ENCODE peak calls at places on chromosomes 6 and 20, in seven cellular contexts. T is fibroblast of lung, H is PC-9, W is hepatocyte, S is neural progenitor cell, Y is PC-3, D is astrocyte. B is an unnamed sample.

GRCh38 chr20:37343212-37343993 is 2.5 kb upstream of the SRC start:
- DNase-seq in T (no peak), H (peak), W (no peak), S (no peak), Y (peak), D (no peak), B (no peak)

GRCh38 chr6:154249499-154250298 is 106.9 kb downstream of the IPCEF1 start:
- DNase-seq in T (no peak), H (no peak), W (no peak), S (no peak), Y (no peak), D (no peak), B (no peak)

GRCh38 chr6:154488276-154488627 is 22.2 kb downstream of the CNKSR3 start:
- DNase-seq in T (peak), H (no peak), W (no peak), S (no peak), Y (no peak), D (peak), B (no peak)

GRCh38 chr6:56669585-56669984 is 26.9 kb upstream of the DST start:
- DNase-seq in T (no peak), H (no peak), W (no peak), S (no peak), Y (no peak), D (no peak), B (no peak)

GRCh38 chr20:56515657-56516381 is 8.7 kb upstream of the FAM209A start:
- DNase-seq in T (peak), H (no peak), W (no peak), S (no peak), Y (peak), D (no peak), B (no peak)

GRCh38 chr6:167219967-167220512 is 62.3 kb upstream of the GPR31 start:
- DNase-seq in T (no peak), H (no peak), W (peak), S (no peak), Y (no peak), D (no peak), B (no peak)

GRCh38 chr6:133630651-133631050 is 258.3 kb upstream of the TCF21 start:
- DNase-seq in T (no peak), H (no peak), W (no peak), S (no peak), Y (no peak), D (peak), B (no peak)

GRCh38 chr20:50041238-50041915 is 58.6 kb downstream of the SNAI1 start:
- DNase-seq in T (no peak), H (no peak), W (no peak), S (no peak), Y (no peak), D (no peak), B (no peak)

GRCh38 chr6:151060742-151061100 is 179.0 kb upstream of the AKAP12 start:
- DNase-seq in T (no peak), H (no peak), W (no peak), S (no peak), Y (no peak), D (peak), B (no peak)

GRCh38 chr20:50271674-50272412 is 81.2 kb downstream of the CEBPB start:
- DNase-seq in T (no peak), H (no peak), W (no peak), S (no peak), Y (no peak), D (no peak), B (no peak)

GRCh38 chr6:4446982-4447381 is 311.6 kb upstream of the ECI2 start:
- DNase-seq in T (peak), H (no peak), W (no peak), S (no peak), Y (peak), D (peak), B (no peak)

GRCh38 chr6:142300758-142301251 is 1.0 kb upstream of the ADGRG6 start:
- DNase-seq in T (peak), H (peak), W (peak), S (peak), Y (peak), D (peak), B (no peak)

GRCh38 chr20:18225652-18226051 is 62.7 kb upstream of the ZNF133 start:
- DNase-seq in T (peak), H (no peak), W (no peak), S (no peak), Y (no peak), D (peak), B (no peak)

GRCh38 chr20:19758888-19759331 is 852 bp downstream of the RIN2 start:
- DNase-seq in T (peak), H (peak), W (peak), S (peak), Y (peak), D (peak), B (peak)

GRCh38 chr6:144349690-144350132 is 64.6 kb downstream of the UTRN start:
- DNase-seq in T (peak), H (no peak), W (no peak), S (no peak), Y (peak), D (peak), B (no peak)

GRCh38 chr20:51386586-51386985 is 155.9 kb downstream of the NFATC2 start:
- DNase-seq in T (no peak), H (no peak), W (no peak), S (no peak), Y (no peak), D (no peak), B (no peak)

GRCh38 chr20:19973920-19974620 is 43.1 kb upstream of the NAA20 start:
- DNase-seq in T (peak), H (peak), W (peak), S (no peak), Y (peak), D (peak), B (peak)

GRCh38 chr20:50295762-50296449 is 105.3 kb downstream of the CEBPB start:
- DNase-seq in T (no peak), H (peak), W (no peak), S (no peak), Y (no peak), D (no peak), B (no peak)

GRCh38 chr6:132466952-132467351 is 46.0 kb downstream of the STX7 start:
- DNase-seq in T (peak), H (no peak), W (no peak), S (no peak), Y (no peak), D (peak), B (no peak)

GRCh38 chr20:44245977-44246376 is 1.1 kb upstream of the GDAP1L1 start:
- DNase-seq in T (no peak), H (no peak), W (no peak), S (no peak), Y (no peak), D (no peak), B (no peak)

GRCh38 chr6:57109905-57110304 is 19.9 kb downstream of the ZNF451 start:
- DNase-seq in T (peak), H (no peak), W (no peak), S (no peak), Y (no peak), D (no peak), B (no peak)

GRCh38 chr6:123575218-123575617 is 61.5 kb downstream of the TRDN start:
- DNase-seq in T (no peak), H (no peak), W (no peak), S (no peak), Y (no peak), D (no peak), B (no peak)

GRCh38 chr6:56865081-56865875 is 89.6 kb upstream of the BEND6 start:
- DNase-seq in T (no peak), H (no peak), W (no peak), S (no peak), Y (no peak), D (no peak), B (no peak)

GRCh38 chr6:28160233-28160632 is 18.6 kb downstream of the ZKSCAN8 start:
- DNase-seq in T (no peak), H (no peak), W (no peak), S (no peak), Y (no peak), D (no peak), B (no peak)

GRCh38 chr6:56246941-56247653 is at the start of gene COL21A1:
- DNase-seq in T (peak), H (peak), W (peak), S (peak), Y (peak), D (no peak), B (no peak)

GRCh38 chr6:91135406-91135805 is 548.5 kb upstream of the MAP3K7 start:
- DNase-seq in T (no peak), H (no peak), W (no peak), S (no peak), Y (no peak), D (no peak), B (no peak)

GRCh38 chr6:15063253-15063853 is 182.5 kb upstream of the JARID2 start:
- DNase-seq in T (no peak), H (no peak), W (no peak), S (no peak), Y (no peak), D (peak), B (no peak)

GRCh38 chr6:18473765-18474164 is 86.6 kb downstream of the RNF144B start:
- DNase-seq in T (no peak), H (no peak), W (no peak), S (no peak), Y (no peak), D (no peak), B (no peak)

GRCh38 chr6:89144358-89145041 is 1.4 kb upstream of the PM20D2 start:
- DNase-seq in T (no peak), H (no peak), W (no peak), S (no peak), Y (peak), D (no peak), B (no peak)

GRCh38 chr6:5671162-5671561 is 335.6 kb downstream of the NRN1 start:
- DNase-seq in T (peak), H (no peak), W (no peak), S (no peak), Y (no peak), D (peak), B (peak)

GRCh38 chr6:2433686-2434085 is 188.3 kb upstream of the GMDS start:
- DNase-seq in T (no peak), H (no peak), W (no peak), S (no peak), Y (no peak), D (no peak), B (no peak)

GRCh38 chr6:142819603-142820335 is 125.2 kb downstream of the HIVEP2 start:
- DNase-seq in T (peak), H (no peak), W (no peak), S (no peak), Y (no peak), D (peak), B (no peak)

GRCh38 chr6:148440877-148441453 is 98.3 kb downstream of the SASH1 start:
- DNase-seq in T (peak), H (peak), W (peak), S (peak), Y (peak), D (peak), B (peak)

GRCh38 chr6:2866183-2866846 is 24.7 kb upstream of the SERPINB1 start:
- DNase-seq in T (no peak), H (no peak), W (no peak), S (no peak), Y (no peak), D (no peak), B (no peak)

GRCh38 chr20:43942661-43943285 is 28.1 kb downstream of the TOX2 start:
- DNase-seq in T (peak), H (peak), W (no peak), S (no peak), Y (peak), D (peak), B (no peak)

GRCh38 chr20:48606117-48606840 is 221.5 kb downstream of the PREX1 start:
- DNase-seq in T (no peak), H (no peak), W (no peak), S (no peak), Y (no peak), D (no peak), B (no peak)

GRCh38 chr6:149831380-149831820 is 32.8 kb downstream of the LRP11 start:
- DNase-seq in T (no peak), H (no peak), W (no peak), S (no peak), Y (peak), D (no peak), B (no peak)
- H3K4me3 ChIP-seq in T (peak), H (no peak), W (no peak), S (no peak), Y (no peak), D (no peak), B (no peak)

DNA sequence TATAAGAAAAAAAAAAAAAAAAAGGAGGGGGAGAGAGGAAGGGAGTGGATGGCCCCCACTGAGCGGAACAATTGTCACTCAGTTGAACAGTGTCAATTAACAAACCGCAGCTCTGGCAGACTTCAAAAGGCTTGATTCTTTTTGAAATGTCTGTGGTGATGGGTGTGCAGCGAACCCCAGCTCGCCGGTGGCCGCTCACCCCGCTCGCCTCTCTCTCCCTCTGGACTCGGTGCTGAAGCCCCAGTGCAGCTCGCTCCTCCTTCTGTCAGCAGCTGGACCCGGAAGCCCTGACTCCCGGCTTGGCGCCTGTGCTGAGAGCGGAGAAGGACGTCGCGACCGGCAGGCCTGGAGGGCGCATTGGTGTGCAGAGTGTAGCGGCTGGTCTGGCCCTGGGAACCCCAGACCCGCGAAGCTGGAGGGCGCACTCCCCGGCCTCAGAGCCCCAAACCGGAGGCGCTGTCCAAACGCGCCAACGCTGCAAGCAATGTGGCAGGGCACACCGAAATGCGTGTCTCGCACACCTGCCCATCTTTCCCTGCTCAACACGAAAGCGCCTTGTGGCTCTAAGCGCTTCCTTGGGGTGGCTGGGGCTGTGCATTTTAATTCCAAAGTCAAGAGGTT is 3.4 kb downstream of the LINC00237 start:
- DNase-seq in T (no peak), H (no peak), W (peak), S (peak), Y (no peak), D (no peak), B (no peak)
- TF ChIP-seq EZH2 in T (no peak), H (no peak), W (peak), S (peak), Y (no peak), D (no peak), B (no peak)

GRCh38 chr6:98947411-98948292 is at the start of gene FBXL4:
- DNase-seq in T (peak), H (peak), W (peak), S (peak), Y (peak), D (peak), B (no peak)
- H3K4me3 ChIP-seq in T (peak), H (peak), W (peak), S (peak), Y (peak), D (peak), B (peak)

GRCh38 chr6:12957321-12958051 is 240.9 kb downstream of the PHACTR1 start:
- DNase-seq in T (peak), H (peak), W (peak), S (peak), Y (no peak), D (peak), B (no peak)
- TF ChIP-seq EZH2 in T (no peak), H (peak), W (no peak), S (peak), Y (peak), D (no peak), B (no peak)

GRCh38 chr20:1880529-1881239 is 14.5 kb upstream of the SIRPA start:
- DNase-seq in T (no peak), H (no peak), W (no peak), S (no peak), Y (no peak), D (no peak), B (no peak)

GRCh38 chr20:1881240-1881835 is 13.9 kb upstream of the SIRPA start:
- DNase-seq in T (no peak), H (no peak), W (no peak), S (no peak), Y (no peak), D (no peak), B (no peak)

GRCh38 chr20:1883986-1884385 is 11.2 kb upstream of the SIRPA start:
- DNase-seq in T (no peak), H (no peak), W (no peak), S (no peak), Y (no peak), D (no peak), B (no peak)

GRCh38 chr20:1879934-1880333 is 15.3 kb upstream of the SIRPA start:
- DNase-seq in T (no peak), H (no peak), W (no peak), S (no peak), Y (no peak), D (no peak), B (no peak)

GRCh38 chr20:1882026-1882425 is 13.2 kb upstream of the SIRPA start:
- DNase-seq in T (no peak), H (no peak), W (no peak), S (no peak), Y (no peak), D (no peak), B (no peak)
- H3K4me3 ChIP-seq in T (no peak), H (no peak), W (no peak), S (no peak), Y (no peak), D (no peak), B (no peak)

GRCh38 chr20:63363981-63364536 is 2.9 kb upstream of the CHRNA4 start:
- DNase-seq in T (no peak), H (no peak), W (no peak), S (peak), Y (no peak), D (no peak), B (no peak)
- TF ChIP-seq EZH2 in T (no peak), H (no peak), W (no peak), S (no peak), Y (no peak), D (no peak), B (no peak)

GRCh38 chr6:35603326-35604202 is 85.2 kb downstream of the FKBP5 start:
- DNase-seq in T (peak), H (no peak), W (no peak), S (no peak), Y (peak), D (no peak), B (no peak)
- H3K4me3 ChIP-seq in T (no peak), H (peak), W (no peak), S (no peak), Y (peak), D (no peak), B (no peak)

DNA sequence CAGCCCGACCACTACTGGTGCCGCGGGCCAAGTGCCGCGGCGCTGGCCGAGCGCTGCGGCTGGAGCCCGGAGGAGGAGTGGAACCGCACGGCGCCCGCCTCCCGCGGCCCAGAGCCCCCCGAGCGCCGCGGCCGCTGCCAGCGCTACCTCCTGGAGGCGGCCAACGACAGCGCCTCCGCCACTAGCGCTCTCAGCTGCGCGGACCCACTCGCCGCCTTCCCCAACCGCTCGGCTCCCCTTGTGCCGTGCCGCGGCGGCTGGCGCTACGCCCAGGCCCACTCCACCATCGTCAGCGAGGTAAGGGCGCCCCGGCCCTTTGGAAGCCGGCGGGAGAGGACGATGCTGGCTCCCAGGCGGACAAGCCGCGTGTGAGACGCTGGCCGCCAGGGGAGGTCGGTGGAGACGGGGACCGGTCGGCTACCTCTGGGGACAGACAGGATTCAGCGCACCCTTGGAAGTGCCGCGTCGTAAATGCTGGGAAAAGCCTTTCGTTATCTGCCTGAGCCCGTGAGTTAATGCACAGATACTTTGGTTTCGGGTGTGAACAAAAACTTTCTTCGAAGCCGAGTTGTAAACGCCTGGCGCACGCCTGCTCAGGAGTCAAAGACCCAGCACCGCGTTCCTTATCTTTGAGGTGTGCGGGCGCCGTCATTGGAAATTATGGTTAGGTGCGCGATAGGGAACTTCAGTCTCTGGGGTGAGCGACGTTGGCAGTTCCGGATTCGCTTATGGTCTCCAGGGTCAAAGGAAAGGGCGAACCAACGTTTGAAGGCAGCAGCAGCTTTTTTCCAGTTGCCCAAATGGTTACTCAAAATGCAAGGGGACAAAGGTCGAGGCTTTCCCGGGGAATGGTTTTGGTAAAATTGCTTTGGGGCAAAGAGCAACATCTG is 619 bp downstream of the SLC22A3 start:
- DNase-seq in T (peak), H (no peak), W (peak), S (peak), Y (peak), D (peak), B (no peak)
- TF ChIP-seq EZH2 in T (no peak), H (no peak), W (peak), S (peak), Y (no peak), D (peak), B (peak)

GRCh38 chr6:36599791-36600209 is 5.6 kb downstream of the SRSF3 start:
- DNase-seq in T (peak), H (no peak), W (peak), S (peak), Y (no peak), D (peak), B (no peak)
- H3K4me3 ChIP-seq in T (peak), H (no peak), W (peak), S (peak), Y (no peak), D (peak), B (peak)

B was measured in SK-N-MC.